ENCODE peak calls at places on chromosomes 2 and 18, in five cellular contexts. H, S, M, J and L are unnamed samples.

GRCh38 chr2:184556639-184557038 is 41.7 kb upstream of the ZNF804A start:
- DNase-seq in H (no peak), M (no peak), J (no peak), S (no peak), L (no peak)

GRCh38 chr2:57549642-57550102 is 496.9 kb upstream of the VRK2 start:
- DNase-seq in S (no peak), J (peak), M (no peak), H (no peak), L (no peak)

GRCh38 chr2:119264781-119265692 is 41.4 kb downstream of the STEAP3 start:
- DNase-seq in M (no peak), J (peak), H (no peak), S (peak), L (peak)

GRCh38 chr18:59008302-59008974 is 131.2 kb upstream of the SEC11C start:
- DNase-seq in S (no peak), M (no peak), J (peak), H (no peak), L (no peak)

GRCh38 chr2:68344031-68344430 is 21.1 kb upstream of the PLEK start:
- DNase-seq in H (no peak), M (no peak), S (no peak), J (no peak), L (no peak)

GRCh38 chr18:59516356-59517155 is 157.5 kb upstream of the LMAN1 start:
- DNase-seq in H (peak), M (no peak), S (no peak), J (no peak), L (no peak)

GRCh38 chr2:196439760-196440159 is 199.8 kb upstream of the CCDC150 start:
- DNase-seq in M (no peak), S (no peak), H (no peak), J (no peak), L (no peak)

GRCh38 chr2:85673736-85674375 is 5.9 kb upstream of the SFTPB start:
- DNase-seq in M (no peak), H (no peak), J (no peak), S (no peak), L (no peak)

GRCh38 chr2:39631256-39631655 is 34.5 kb upstream of the TMEM178A start:
- DNase-seq in H (no peak), J (no peak), S (no peak), M (no peak), L (no peak)

GRCh38 chr2:152468832-152469692 is 134.1 kb downstream of the FMNL2 start:
- DNase-seq in H (no peak), S (peak), M (no peak), J (no peak), L (no peak)

GRCh38 chr2:203286532-203286931 is 41.7 kb upstream of the ABI2 start:
- DNase-seq in M (no peak), J (no peak), H (no peak), S (no peak), L (no peak)

GRCh38 chr2:98985905-98986666 is 50.1 kb upstream of the CRACDL start:
- DNase-seq in H (no peak), M (no peak), S (no peak), J (no peak), L (no peak)